ENCODE peak calls at places on chromosome 21, in six cellular contexts. F is aorta; Q is prostate gland; G is A549; C is psoas muscle; J is effector memory CD4-positive, alpha-beta T cell. L is an unnamed sample.
A peak's percentile ranks its signal among the peaks of the same experiment; 100 is the strongest.

GRCh38 chr21:46145840-46146691 is 9.3 kb downstream of the FTCD start:
- DNase-seq in C (peak; percentile 42), Q (no peak), F (peak; percentile 40), J (no peak), G (no peak), L (no peak)

GRCh38 chr21:46322351-46323226 is 1.1 kb downstream of the C21orf58 start:
- DNase-seq in J (no peak), C (no peak), G (peak; percentile 12), Q (no peak), F (no peak), L (no peak)

GRCh38 chr21:24259241-24259640 is 1348.0 kb downstream of the MRPL39 start:
- DNase-seq in C (no peak), J (no peak), Q (no peak), G (no peak), F (no peak), L (no peak)

GRCh38 chr21:45894107-45894810 is 87.3 kb upstream of the COL6A1 start:
- DNase-seq in Q (no peak), G (no peak), F (peak; percentile 79), J (no peak), C (peak; percentile 73), L (peak; percentile 59)

GRCh38 chr21:46120301-46121285 is 22.7 kb downstream of the COL6A2 start:
- DNase-seq in C (peak; percentile 42), G (no peak), J (no peak), Q (no peak), F (peak; percentile 47), L (no peak)

GRCh38 chr21:28523367-28523766 is 469.3 kb downstream of the LTN1 start:
- DNase-seq in C (no peak), J (no peak), G (no peak), Q (no peak), F (no peak), L (no peak)

GRCh38 chr21:32480381-32480780 is 67.9 kb downstream of the EVA1C start:
- DNase-seq in G (no peak), C (no peak), F (no peak), Q (no peak), J (no peak), L (no peak)

GRCh38 chr21:29187939-29188338 is 57.5 kb downstream of the MAP3K7CL start:
- DNase-seq in Q (peak; percentile 66), F (no peak), G (peak; percentile 65), J (no peak), C (peak; percentile 72), L (peak; percentile 91)

GRCh38 chr21:45151484-45152115 is 77.2 kb downstream of the ADARB1 start:
- DNase-seq in G (no peak), J (no peak), F (peak; percentile 39), C (no peak), Q (no peak), L (no peak)

GRCh38 chr21:24823247-24823646 is 784.0 kb downstream of the MRPL39 start:
- DNase-seq in J (no peak), F (no peak), C (no peak), G (no peak), Q (no peak), L (no peak)

GRCh38 chr21:45821315-45822001 is 160.1 kb upstream of the COL6A1 start:
- DNase-seq in G (no peak), F (no peak), Q (no peak), C (peak; percentile 44), J (no peak), L (no peak)

GRCh38 chr21:45498646-45499000 is 43.6 kb downstream of the SLC19A1 start:
- DNase-seq in G (no peak), C (no peak), Q (no peak), J (no peak), F (no peak), L (no peak)

GRCh38 chr21:46477765-46478164 is 19.1 kb downstream of the DIP2A start:
- DNase-seq in G (no peak), C (no peak), J (no peak), F (no peak), Q (no peak), L (no peak)

GRCh38 chr21:42234464-42235241 is 15.7 kb downstream of the ABCG1 start:
- DNase-seq in Q (peak; percentile 53), F (peak; percentile 78), G (peak; percentile 36), C (peak; percentile 86), J (peak; percentile 81), L (no peak)

GRCh38 chr21:14741237-14741636 is 195.1 kb upstream of the SAMSN1 start:
- DNase-seq in J (no peak), C (no peak), F (no peak), Q (no peak), G (no peak), L (no peak)

GRCh38 chr21:24856326-24856725 is 751.0 kb downstream of the MRPL39 start:
- DNase-seq in J (no peak), Q (no peak), C (no peak), G (no peak), F (no peak), L (no peak)

DNA sequence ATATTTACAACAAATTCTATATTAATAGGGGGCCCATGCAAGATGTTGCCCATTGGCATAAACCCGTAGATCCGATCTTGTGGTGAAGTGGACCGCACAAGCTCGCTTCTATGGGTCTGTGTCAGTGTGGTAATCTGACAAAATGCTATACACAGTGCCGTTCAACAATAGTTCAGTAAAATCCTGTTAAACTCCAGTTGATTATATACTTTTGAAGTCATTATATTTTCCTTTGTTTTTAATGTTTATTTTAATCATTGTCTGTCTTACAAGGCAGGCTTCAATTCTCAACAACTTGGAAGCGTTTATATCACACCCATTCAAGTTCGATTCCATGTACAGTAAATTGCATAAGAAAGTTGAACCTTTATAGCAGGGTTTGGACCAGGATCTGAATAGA is 809.3 kb downstream of the USP25 start:
- DNase-seq in J (no peak), Q (no peak), F (no peak), G (no peak), C (no peak), L (no peak)
- H3K4me3 ChIP-seq in J (no peak overlapping the region), Q (no peak overlapping the region), F (no peak overlapping the region), G (no peak overlapping the region), C (peak overlapping the region; percentile 74), L (no peak overlapping the region)

DNA sequence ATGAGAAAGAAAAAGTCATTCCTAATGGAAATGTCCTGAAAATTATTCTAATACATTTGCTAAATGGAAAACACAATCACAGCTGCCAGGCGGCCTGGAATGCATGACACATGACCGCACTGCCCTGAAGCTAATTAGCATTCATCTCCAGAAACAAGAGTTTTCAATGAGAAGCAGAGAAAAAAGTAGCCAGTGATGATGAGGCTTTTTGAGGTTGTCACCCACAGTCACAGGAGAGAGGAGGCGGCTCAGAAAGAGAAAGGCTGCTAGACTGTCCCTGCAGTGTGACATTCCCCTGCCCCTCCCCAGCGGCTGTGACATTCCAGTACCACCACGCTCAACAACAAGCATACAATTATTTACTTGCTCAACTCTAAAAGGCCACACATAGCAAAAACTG is 122.9 kb upstream of the KRTAP19-8 start:
- DNase-seq in G (no peak), F (no peak), C (no peak), J (no peak), Q (no peak), L (no peak)
- H3K4me3 ChIP-seq in G (no peak overlapping the region), F (no peak overlapping the region), C (no peak overlapping the region), J (no peak overlapping the region), Q (no peak overlapping the region), L (no peak overlapping the region)

GRCh38 chr21:36288651-36289243 is 31.2 kb upstream of the MORC3 start:
- DNase-seq in F (no peak), J (no peak), G (no peak), Q (no peak), C (peak; percentile 1), L (no peak)

DNA sequence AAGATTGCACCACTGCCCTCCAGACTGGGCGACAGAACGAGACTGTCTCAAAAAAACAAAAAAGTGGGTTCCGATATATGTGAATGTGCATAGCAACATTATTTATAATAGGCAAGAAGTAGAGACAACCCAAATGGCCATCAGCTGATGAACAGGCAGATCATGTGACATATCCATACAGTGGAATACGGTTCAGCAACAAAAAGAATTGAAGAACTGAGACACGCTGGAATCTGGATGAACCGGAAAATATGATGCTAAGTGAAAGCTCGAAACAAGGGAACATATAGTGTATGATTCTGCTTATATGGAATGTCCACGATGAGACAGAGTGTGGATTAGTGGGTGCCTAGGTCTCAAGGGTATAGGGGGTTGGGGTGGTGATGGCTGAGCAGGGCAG is 28.5 kb upstream of the MORC3 start:
- DNase-seq in J (no peak), F (no peak), Q (no peak), G (no peak), C (peak; percentile 7), L (no peak)
- H3K4me3 ChIP-seq in J (no peak overlapping the region), F (no peak overlapping the region), Q (no peak overlapping the region), G (no peak overlapping the region), C (no peak overlapping the region), L (no peak overlapping the region)

DNA sequence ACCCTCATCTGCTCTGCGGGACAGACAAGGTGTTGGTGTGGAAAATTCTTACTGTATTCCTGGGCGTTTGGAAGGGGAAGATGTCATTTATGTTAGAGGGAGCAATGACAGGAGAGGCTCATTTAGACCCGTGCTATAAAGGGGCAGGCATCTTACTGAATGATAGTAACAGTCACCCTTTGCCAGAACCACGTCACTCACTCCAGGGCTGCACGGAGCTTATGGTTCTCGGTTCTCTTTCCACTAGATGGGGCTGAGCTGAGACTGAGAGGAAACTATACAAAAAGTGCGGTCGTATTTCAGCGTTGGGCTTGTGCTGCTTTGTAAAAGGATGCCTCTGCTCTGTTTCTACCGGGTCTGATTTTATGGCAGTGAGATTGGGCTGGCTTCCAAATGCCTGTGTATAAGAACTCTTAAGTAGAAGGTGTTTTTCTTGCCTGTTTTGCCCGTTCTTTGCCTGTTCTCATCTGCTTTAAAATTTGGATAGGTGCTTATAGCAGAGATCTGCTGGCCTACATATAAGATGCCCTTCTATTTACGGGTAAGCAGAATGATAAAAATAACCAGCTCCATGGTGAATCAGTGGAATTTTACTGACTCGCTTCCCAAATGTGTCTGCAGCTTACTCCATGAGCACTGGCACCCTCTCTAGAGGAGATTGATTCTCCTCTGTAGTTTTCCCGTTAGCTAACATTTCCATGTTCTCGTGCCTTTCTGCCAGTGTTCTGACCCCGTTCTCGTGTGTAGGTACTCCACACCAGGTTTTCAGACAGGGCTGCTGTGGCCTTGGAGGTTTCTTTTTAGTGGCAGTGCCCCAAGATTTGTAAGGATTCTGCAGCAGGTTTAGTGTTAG is 55.9 kb downstream of the MRPS6 start:
- DNase-seq in C (peak; percentile 67), F (peak; percentile 67), Q (peak; percentile 69), G (no peak), J (no peak), L (peak; percentile 82)
- H3K4me3 ChIP-seq in C (peak overlapping the region; percentile 50), F (peak overlapping the region; percentile 22), Q (no peak overlapping the region), G (no peak overlapping the region), J (no peak overlapping the region), L (peak overlapping the region; percentile 9)

L was measured in skeletal muscle cell.